ENCODE peak calls at places on chromosome 9, in four cellular contexts. D, S, V and X are unnamed samples.

GRCh38 chr9:97703437-97704326 is 6.5 kb upstream of the XPA start:
- DNase-seq in S (peak), D (peak), V (no peak), X (peak)

GRCh38 chr9:122112238-122112637 is 19.1 kb upstream of the TTLL11 start:
- DNase-seq in V (no peak), D (no peak), S (no peak), X (no peak)

GRCh38 chr9:111728143-111728542 is 66.6 kb downstream of the SHOC1 start:
- DNase-seq in S (no peak), V (no peak), D (no peak), X (peak)

GRCh38 chr9:120857481-120857880 is 14.8 kb upstream of the PSMD5 start:
- DNase-seq in D (no peak), S (no peak), V (no peak), X (no peak)

GRCh38 chr9:14004110-14004509 is 309.8 kb downstream of the NFIB start:
- DNase-seq in V (no peak), D (no peak), S (no peak), X (no peak)

GRCh38 chr9:89137548-89138462 is 40.8 kb downstream of the SHC3 start:
- DNase-seq in D (no peak), S (no peak), V (no peak), X (peak)

GRCh38 chr9:99690573-99690972 is 131.1 kb upstream of the NR4A3 start:
- DNase-seq in V (no peak), D (no peak), S (no peak), X (no peak)

GRCh38 chr9:27431573-27431972 is 92.5 kb upstream of the IFNK start:
- DNase-seq in S (no peak), D (no peak), V (no peak), X (no peak)

GRCh38 chr9:38527507-38527906 is 92.9 kb downstream of the ANKRD18A start:
- DNase-seq in V (no peak), D (peak), S (no peak), X (no peak)

GRCh38 chr9:81473708-81474107 is 215.6 kb downstream of the TLE1 start:
- DNase-seq in D (no peak), S (no peak), V (no peak), X (no peak)

GRCh38 chr9:121639619-121640018 is 11.8 kb upstream of the DAB2IP start:
- DNase-seq in D (no peak), S (no peak), V (no peak), X (no peak)

GRCh38 chr9:125241863-125242739 is 958 bp upstream of the HSPA5 start:
- DNase-seq in S (no peak), D (no peak), V (no peak), X (no peak)

GRCh38 chr9:37509536-37509935 is 23.8 kb downstream of the POLR1E start:
- DNase-seq in V (no peak), S (no peak), D (no peak), X (no peak)

GRCh38 chr9:88583901-88584596 is 49.1 kb downstream of the NXNL2 start:
- DNase-seq in D (no peak), S (no peak), V (no peak), X (no peak)

GRCh38 chr9:96435345-96435744 is 14.6 kb upstream of the HABP4 start:
- DNase-seq in S (no peak), V (no peak), D (peak), X (no peak)

GRCh38 chr9:121662359-121662758 is 10.9 kb downstream of the DAB2IP start:
- DNase-seq in D (no peak), V (no peak), S (no peak), X (no peak)

GRCh38 chr9:100505564-100506159 is 32.7 kb downstream of the TMEFF1 start:
- DNase-seq in V (peak), S (peak), D (peak), X (peak)

GRCh38 chr9:114185570-114185969 is 30.2 kb downstream of the COL27A1 start:
- DNase-seq in S (no peak), V (no peak), D (no peak), X (no peak)

GRCh38 chr9:104987743-104988142 is 59.8 kb upstream of the ABCA1 start:
- DNase-seq in S (no peak), D (no peak), V (no peak), X (no peak)

DNA sequence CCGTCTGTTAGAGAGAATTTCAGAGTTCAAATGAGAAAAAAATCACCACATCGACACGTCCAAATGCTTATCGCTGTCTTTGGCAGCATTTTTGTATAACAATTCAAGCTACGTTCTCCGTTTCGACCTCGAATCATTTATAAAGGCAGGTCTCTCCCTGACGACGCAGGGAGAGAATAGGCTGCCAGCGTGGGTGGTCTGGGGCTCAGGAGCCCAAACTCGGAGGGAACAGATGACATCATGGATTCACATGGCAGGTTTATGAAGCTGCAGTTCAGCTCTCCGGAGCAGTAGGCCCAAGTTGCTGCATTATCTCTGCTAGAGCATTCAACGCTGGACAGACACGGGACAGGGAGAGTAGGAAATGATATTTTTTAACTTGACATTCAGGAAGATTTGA is 139.7 kb downstream of the GAS1 start:
- DNase-seq in D (no peak), S (no peak), V (no peak), X (no peak)
- TF ChIP-seq ATF3 in D (no peak), S (no peak), V (no peak), X (no peak)

GRCh38 chr9:76759726-76760125 is 4.5 kb upstream of the PCA3 start:
- DNase-seq in S (no peak), D (no peak), V (no peak), X (no peak)
- TF ChIP-seq RAD21 in S (no peak), D (no peak), V (no peak), X (no peak)

GRCh38 chr9:76564300-76564699 is 105.3 kb downstream of the GCNT1 start:
- DNase-seq in D (no peak), V (no peak), S (no peak), X (no peak)
- TF ChIP-seq CEBPB in D (no peak), V (no peak), S (no peak), X (no peak)

DNA sequence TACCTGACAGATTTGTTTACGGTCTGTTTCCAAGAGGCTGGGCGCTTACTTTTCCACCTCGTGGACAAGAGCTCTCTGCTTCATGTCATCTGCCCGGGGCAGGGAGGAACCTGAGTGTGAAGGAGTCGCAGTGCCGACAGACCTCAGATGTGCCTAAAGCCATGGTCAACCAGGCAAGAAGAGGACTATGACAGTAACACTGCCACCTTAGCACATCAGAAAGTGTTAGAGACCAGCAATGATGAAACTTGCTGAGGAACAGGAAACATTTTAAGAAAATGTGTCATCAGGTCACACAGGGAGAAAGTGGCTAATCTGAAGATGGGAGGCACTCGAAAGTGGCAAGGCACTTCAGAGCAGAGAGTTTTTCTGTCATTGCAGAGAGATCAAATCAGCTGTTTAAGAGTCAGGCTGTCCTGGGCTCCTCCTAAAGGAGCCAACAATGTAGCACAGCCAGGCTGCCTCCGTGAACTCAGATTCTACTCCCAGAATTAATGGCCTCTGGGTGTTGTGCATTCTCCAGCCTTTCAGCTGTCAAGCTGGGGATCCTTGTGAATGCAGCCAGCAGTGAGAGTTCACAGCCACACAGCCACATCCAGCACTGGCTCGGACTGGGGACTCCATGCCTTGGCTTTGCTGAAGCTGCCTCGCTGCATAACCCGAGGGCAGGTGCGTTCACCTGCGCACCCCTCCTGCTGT is 94.6 kb downstream of the RAPGEF1 start:
- DNase-seq in S (no peak), D (no peak), V (no peak), X (no peak)
- TF ChIP-seq ATF3 in S (no peak), D (no peak), V (no peak), X (no peak)